ENCODE peak calls at places on chromosomes 11 and 22, in seven cellular contexts. G is HCT116, H is H1, O is SK-N-SH, F is HepG2, V is GM12878, U is K562. D is an unnamed sample.

GRCh38 chr11:116109228-116109627 is 605.0 kb upstream of the CADM1 start:
- DNase-seq in H (no peak), G (peak), V (no peak), O (no peak), U (peak), F (no peak), D (no peak)

GRCh38 chr11:84532364-84532763 is 1094.8 kb downstream of the DLG2 start:
- DNase-seq in U (no peak), G (no peak), V (no peak), F (no peak), H (no peak), O (no peak), D (no peak)

GRCh38 chr22:50245214-50246072 is 620 bp upstream of the TUBGCP6 start:
- DNase-seq in V (no peak), G (no peak), U (peak), H (no peak), F (no peak), O (peak), D (no peak)

GRCh38 chr11:3955299-3955665 is 99.8 kb downstream of the STIM1 start:
- DNase-seq in G (no peak), O (no peak), F (no peak), U (no peak), V (no peak), H (no peak), D (no peak)

GRCh38 chr11:134667505-134667904 is 255.5 kb upstream of the B3GAT1 start:
- DNase-seq in F (no peak), U (no peak), G (no peak), H (no peak), O (no peak), V (no peak), D (no peak)

GRCh38 chr11:130202818-130203671 is 43.5 kb downstream of the ST14 start:
- DNase-seq in U (no peak), H (no peak), O (no peak), V (no peak), F (no peak), G (no peak), D (no peak)

GRCh38 chr22:17802822-17803221 is 28.6 kb upstream of the BID start:
- DNase-seq in O (no peak), V (no peak), F (no peak), U (no peak), H (no peak), G (no peak), D (no peak)

GRCh38 chr22:30007361-30007760 is 72.9 kb upstream of the HORMAD2 start:
- DNase-seq in U (no peak), F (no peak), O (no peak), V (no peak), G (no peak), H (no peak), D (no peak)

GRCh38 chr11:1202776-1203504 is 19.9 kb upstream of the MUC5B start:
- DNase-seq in U (peak), G (peak), H (peak), O (peak), V (no peak), F (peak), D (peak)

GRCh38 chr22:48750826-48751440 is 1076.7 kb downstream of the BRD1 start:
- DNase-seq in H (no peak), O (no peak), G (no peak), F (no peak), V (no peak), U (no peak), D (no peak)

GRCh38 chr11:43298397-43298796 is 13.4 kb upstream of the API5 start:
- DNase-seq in V (no peak), U (no peak), O (no peak), G (no peak), F (no peak), H (no peak), D (no peak)
- TF ChIP-seq JUND in V (no peak), U (no peak), O (no peak), G (no peak), F (no peak), H (no peak), D (no peak)

DNA sequence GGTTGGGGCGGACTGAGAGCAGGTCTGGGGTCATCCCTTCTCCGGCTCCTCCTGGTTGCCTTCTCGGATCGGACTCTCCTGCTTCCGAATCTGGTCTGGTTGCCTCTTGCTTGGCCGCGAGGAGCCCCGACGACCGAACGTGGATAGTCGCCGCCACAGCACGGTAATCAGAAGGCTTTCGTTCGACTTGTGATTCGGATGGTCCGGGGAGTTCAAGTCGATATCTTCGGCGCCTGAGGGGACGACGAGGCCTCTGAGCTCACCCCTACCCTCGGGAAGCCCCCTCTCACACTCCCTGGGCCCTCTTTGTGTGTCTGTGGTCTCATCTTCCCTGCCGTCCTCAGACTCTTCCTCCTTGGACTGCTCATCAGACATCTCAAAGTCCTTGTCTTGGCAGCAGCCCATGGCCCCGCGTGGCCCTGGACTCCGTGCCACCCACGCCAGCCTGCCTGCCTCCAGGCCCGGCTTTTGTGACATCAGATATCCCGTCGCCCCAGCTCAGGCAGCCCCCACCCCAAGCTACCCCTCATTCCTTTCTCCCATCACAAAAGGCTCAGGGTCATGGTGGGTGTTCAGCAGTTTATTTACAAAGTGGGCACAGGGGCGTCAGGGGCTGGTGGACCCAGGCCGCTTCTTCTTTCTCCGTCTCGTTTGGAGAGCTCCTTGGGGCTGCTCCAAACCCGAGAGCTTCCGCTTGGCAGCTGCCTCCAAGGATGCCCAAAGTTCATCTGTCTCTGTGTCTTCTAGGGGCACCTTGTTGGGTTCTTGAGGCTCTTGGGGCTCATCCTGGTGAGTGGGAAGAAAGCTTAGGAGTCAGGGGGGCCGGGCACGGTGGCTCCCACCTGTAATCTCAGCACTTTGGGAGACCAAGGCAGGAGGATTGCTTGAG is at the start of gene TEX54:
- DNase-seq in G (no peak), O (no peak), U (no peak), V (no peak), F (no peak), H (no peak), D (no peak)
- TF ChIP-seq JUND in G (no peak), O (no peak), U (no peak), V (no peak), F (no peak), H (no peak), D (no peak)

GRCh38 chr11:58390551-58391063 is 16.1 kb downstream of the OR5B3 start:
- DNase-seq in H (no peak), O (no peak), F (no peak), U (no peak), V (no peak), G (no peak), D (no peak)

GRCh38 chr11:58394195-58394594 is 12.5 kb downstream of the OR5B3 start:
- DNase-seq in H (no peak), U (no peak), V (no peak), G (no peak), F (peak), O (no peak), D (no peak)

GRCh38 chr11:58391879-58392278 is 14.8 kb downstream of the OR5B3 start:
- DNase-seq in V (no peak), F (no peak), G (no peak), U (no peak), H (no peak), O (no peak), D (no peak)

GRCh38 chr11:58392741-58393140 is 13.9 kb downstream of the OR5B3 start:
- DNase-seq in V (no peak), F (peak), U (no peak), O (no peak), H (no peak), G (no peak), D (no peak)

DNA sequence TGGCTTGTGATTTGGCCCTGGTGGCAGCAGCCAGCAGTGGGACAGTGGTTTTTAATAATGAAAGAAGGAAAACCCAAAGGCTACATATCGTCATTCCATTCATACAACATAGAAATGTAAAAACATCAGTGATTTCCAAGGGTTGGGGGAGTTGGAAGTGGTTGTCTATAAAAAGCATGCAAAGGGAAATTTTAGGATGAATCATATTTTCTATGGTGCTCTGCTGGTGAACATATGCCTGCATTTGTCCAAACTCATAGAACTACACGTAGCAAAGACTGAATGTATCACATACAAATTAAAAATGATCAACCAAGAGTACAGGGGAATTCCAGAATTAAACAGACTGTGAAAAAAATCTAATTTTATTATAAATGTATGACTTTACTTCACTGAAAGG is 11.1 kb downstream of the OR5B3 start:
- DNase-seq in O (no peak), H (no peak), U (no peak), G (no peak), V (no peak), F (no peak), D (no peak)
- TF ChIP-seq JUND in O (no peak), H (no peak), U (no peak), G (no peak), V (no peak), F (no peak), D (no peak)

DNA sequence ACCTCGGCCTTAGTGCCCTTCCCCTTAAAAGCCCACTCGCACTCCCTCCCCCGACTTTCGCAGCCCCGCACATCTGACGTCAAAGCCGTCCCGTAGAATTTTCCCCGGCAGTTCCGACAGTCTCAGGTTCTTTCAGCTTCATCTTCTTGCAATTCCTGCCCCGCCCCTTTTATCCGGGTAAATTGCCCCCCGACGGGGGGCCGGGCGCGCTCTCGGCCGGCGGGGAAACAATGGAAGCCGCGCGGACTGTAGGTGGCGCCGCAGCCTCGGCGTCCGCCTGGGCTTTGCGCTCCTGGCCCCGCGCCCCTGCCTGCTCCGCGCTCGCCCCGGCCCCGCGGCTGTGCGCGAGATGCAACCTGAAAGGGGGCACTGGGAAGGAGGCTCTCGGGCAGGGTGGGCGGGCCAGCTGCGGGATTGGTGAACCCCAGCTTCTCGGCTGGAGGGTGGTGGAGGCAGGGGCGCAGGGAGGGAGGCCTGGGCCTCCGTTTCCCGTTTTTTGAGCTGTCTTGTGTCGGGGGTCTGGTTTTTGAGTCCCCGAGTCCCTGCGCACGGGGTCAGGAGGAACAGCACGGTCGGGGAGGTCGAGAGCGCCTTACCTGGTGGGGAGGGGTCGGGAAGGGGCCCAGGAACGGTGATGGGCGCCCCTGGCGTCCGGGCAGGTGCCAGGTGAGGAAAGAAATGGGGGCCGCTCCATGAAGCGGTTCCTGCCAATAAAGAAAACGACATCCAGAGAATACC is 855 bp upstream of the FGF19 start:
- DNase-seq in G (no peak), H (no peak), O (peak), U (peak), V (no peak), F (no peak), D (no peak)
- TF ChIP-seq JUND in G (no peak), H (peak), O (no peak), U (no peak), V (no peak), F (no peak), D (no peak)

D was measured in T47D.